ENCODE peak calls at places on chromosome 13, in eight cellular contexts. I is stomach, Y is GM12878, F is H1, D is GM23338, G is sigmoid colon, J is vagina, M is prostate gland. V is an unnamed sample.

GRCh38 chr13:70370924-70371323 is 262.7 kb upstream of the KLHL1 start:
- DNase-seq in I (no peak), Y (no peak), F (no peak), D (peak; percentile 9), G (no peak), J (no peak), M (no peak), V (no peak)

GRCh38 chr13:60679928-60680693 is 283.1 kb downstream of the TDRD3 start:
- DNase-seq in I (no peak), Y (no peak), F (no peak), D (peak; percentile 24), G (no peak), J (no peak), M (no peak), V (no peak)

GRCh38 chr13:98649861-98650260 is 73.0 kb upstream of the STK24 start:
- DNase-seq in I (no peak), Y (no peak), F (no peak), D (no peak), G (no peak), J (no peak), M (no peak), V (no peak)

GRCh38 chr13:70237131-70237530 is 128.9 kb upstream of the KLHL1 start:
- DNase-seq in I (no peak), Y (no peak), F (no peak), D (no peak), G (no peak), J (no peak), M (no peak), V (no peak)

GRCh38 chr13:95553614-95554385 is 1.3 kb downstream of the CLDN10 start:
- DNase-seq in I (no peak), Y (no peak), F (peak; percentile 56), D (peak; percentile 57), G (no peak), J (no peak), M (no peak), V (no peak)

GRCh38 chr13:54928071-54928470 is 1899.5 kb downstream of the OLFM4 start:
- DNase-seq in I (no peak), Y (no peak), F (no peak), D (no peak), G (no peak), J (no peak), M (no peak), V (no peak)

GRCh38 chr13:44092053-44092452 is 212.3 kb downstream of the LACC1 start:
- DNase-seq in I (no peak), Y (no peak), F (no peak), D (no peak), G (no peak), J (no peak), M (no peak), V (no peak)

GRCh38 chr13:43119206-43119605 is 95.8 kb downstream of the DNAJC15 start:
- DNase-seq in I (no peak), Y (no peak), F (no peak), D (no peak), G (no peak), J (no peak), M (no peak), V (no peak)

GRCh38 chr13:30877335-30877734 is 28.7 kb upstream of the MEDAG start:
- DNase-seq in I (no peak), Y (no peak), F (no peak), D (no peak), G (no peak), J (no peak), M (no peak), V (no peak)

GRCh38 chr13:32969516-32969941 is 46.7 kb upstream of the KL start:
- DNase-seq in I (no peak), Y (peak; percentile 15), F (no peak), D (no peak), G (no peak), J (no peak), M (no peak), V (no peak)

GRCh38 chr13:33033361-33033812 is 17.2 kb downstream of the KL start:
- DNase-seq in I (no peak), Y (no peak), F (no peak), D (peak; percentile 4), G (peak; percentile 68), J (no peak), M (no peak), V (no peak)

GRCh38 chr13:65940720-65941119 is 1289.4 kb downstream of the PCDH9 start:
- DNase-seq in I (no peak), Y (no peak), F (no peak), D (no peak), G (no peak), J (no peak), M (no peak), V (no peak)

GRCh38 chr13:98581971-98582702 is 5.2 kb upstream of the STK24 start:
- DNase-seq in I (no peak), Y (no peak), F (no peak), D (no peak), G (no peak), J (peak; percentile 46), M (no peak), V (no peak)

DNA sequence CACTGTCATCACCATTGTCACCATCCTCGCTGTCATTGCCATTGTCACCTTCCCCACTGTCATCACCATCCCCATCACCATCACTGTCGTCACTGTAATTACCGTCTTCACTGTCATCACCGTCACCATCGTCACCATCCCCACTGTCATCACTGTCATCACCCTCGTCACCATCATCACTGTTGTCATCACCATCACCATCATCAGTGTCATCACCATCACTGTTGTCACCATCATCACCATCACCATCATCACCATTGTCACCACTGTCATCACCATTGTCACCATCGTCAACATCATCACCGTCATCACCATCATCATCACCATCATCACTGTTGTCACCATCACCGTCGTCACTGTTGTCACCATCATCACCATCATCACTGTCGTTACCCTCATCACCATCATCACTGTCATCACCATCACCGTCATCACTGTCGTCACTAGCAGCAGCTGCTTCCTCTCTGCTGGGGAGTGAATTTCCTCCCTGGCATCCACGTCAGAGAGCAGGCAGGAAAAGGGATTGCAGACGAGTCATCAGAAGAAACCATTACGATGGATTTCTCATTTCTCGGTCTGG is 27.3 kb downstream of the TMEM255B start:
- DNase-seq in I (peak; percentile 8), Y (no peak), F (no peak), D (no peak), G (no peak), J (no peak), M (no peak), V (no peak)
- H3K27ac ChIP-seq in I (no peak overlapping the region), Y (no peak overlapping the region), F (no peak overlapping the region), D (no peak overlapping the region), G (no peak overlapping the region), J (no peak overlapping the region), M (no peak overlapping the region), V (no peak overlapping the region)

GRCh38 chr13:109586509-109587346 is 199.7 kb downstream of the IRS2 start:
- DNase-seq in I (peak; percentile 57), Y (no peak), F (no peak), D (peak; percentile 5), G (no peak), J (no peak), M (no peak), V (no peak)
- TF ChIP-seq POLR2AphosphoS5 in I (peak; percentile 70), Y (no peak), F (no peak), D (no peak), G (no peak), J (no peak), M (no peak), V (no peak)

GRCh38 chr13:73622375-73622774 is 511.8 kb downstream of the KLF12 start:
- DNase-seq in I (no peak), Y (no peak), F (no peak), D (no peak), G (no peak), J (no peak), M (no peak), V (no peak)

GRCh38 chr13:73623281-73623680 is 510.9 kb downstream of the KLF12 start:
- DNase-seq in I (no peak), Y (no peak), F (no peak), D (no peak), G (no peak), J (no peak), M (no peak), V (no peak)

DNA sequence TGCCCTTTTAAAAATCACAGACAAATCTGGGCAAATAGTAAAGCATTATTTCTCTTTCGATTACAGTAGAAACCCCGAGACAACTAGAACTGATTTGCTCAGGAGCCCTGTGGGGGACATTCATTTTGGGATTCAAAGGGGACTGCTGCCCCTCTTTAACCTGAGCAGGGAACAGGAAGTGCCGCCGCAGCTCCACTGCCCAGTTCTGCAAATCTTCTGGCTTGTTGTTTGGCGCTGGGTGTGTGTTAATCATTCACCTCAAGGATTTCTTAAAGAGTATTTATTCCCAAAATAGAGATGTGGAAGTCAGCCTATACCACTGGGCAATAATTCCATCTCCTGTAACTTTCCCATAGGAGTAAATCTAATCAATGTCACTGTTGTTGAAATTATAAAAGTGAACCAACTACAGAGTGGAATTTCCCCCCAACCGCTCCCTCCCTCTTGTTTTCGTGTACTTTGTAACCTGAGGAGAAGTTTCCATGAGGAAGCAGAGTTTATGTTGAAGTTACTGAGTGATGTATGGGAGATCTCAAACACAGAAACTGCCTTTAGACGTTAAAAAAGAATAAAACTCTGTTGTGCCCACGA is 515.8 kb downstream of the KLF12 start:
- DNase-seq in I (peak; percentile 49), Y (no peak), F (no peak), D (peak; percentile 13), G (no peak), J (no peak), M (no peak), V (no peak)
- H3K4me3 ChIP-seq in I (no peak overlapping the region), Y (no peak overlapping the region), F (no peak overlapping the region), D (no peak overlapping the region), G (no peak overlapping the region), J (no peak overlapping the region), M (no peak overlapping the region), V (no peak overlapping the region)

DNA sequence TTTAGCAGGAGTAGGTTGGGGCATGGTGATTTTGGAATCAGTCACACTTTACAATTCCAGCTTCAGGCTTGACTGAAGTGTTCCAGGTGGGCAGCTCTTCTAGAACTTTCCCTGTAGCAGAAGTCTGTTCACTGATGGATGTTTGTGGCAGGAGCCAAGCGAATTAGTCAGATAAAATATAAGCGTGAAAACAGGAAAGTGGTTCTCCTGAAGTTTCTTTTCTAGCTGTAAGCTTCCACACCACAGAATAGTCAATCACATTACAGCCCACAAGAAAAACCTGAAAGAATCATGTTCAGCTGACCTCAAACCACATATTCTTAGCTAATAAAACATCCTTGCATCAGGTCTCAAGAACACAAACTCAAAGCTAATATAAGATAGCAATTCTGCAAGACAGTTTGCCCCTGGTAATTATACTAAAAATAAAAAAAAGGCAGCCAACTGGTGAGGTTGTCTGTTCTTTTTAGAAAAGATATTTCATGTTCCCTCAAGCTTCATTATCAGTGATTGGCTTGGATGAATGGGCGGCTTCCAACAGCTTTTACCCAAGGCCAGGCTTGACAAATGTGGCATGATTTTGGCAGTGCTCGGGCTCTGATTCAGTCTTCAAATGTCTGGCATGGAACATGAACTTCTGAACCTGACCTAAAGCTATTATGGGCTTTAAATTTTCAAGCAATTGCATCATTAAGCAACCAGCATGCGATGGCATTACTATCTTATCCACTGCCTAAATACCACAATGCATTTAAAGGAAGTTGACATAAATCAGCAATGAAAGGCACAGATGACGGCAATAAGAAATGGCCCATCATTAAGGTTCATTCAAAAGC is 136.8 kb downstream of the DCLK1 start:
- DNase-seq in I (no peak), Y (no peak), F (no peak), D (no peak), G (no peak), J (no peak), M (peak; percentile 68), V (no peak)
- H3K27ac ChIP-seq in I (no peak overlapping the region), Y (no peak overlapping the region), F (no peak overlapping the region), D (peak overlapping the region; percentile 29), G (no peak overlapping the region), J (peak overlapping the region; percentile 21), M (no peak overlapping the region), V (no peak overlapping the region)